ENCODE peak calls at places on chromosomes 16 and 17, in four cellular contexts. O is neuronal stem cell, R is neural progenitor cell, B is IMR-90. Z is an unnamed sample.

GRCh38 chr16:8776193-8776592 is 21.2 kb downstream of the TMEM186 start:
- DNase-seq in R (no peak), B (no peak), O (no peak), Z (no peak)

GRCh38 chr17:10156579-10157488 is 41.6 kb downstream of the GAS7 start:
- DNase-seq in R (no peak), O (no peak), B (no peak), Z (no peak)

GRCh38 chr17:15382866-15383265 is 41.5 kb upstream of the TEKT3 start:
- DNase-seq in R (no peak), B (no peak), O (no peak), Z (no peak)

GRCh38 chr16:47644166-47644565 is 183.0 kb downstream of the PHKB start:
- DNase-seq in O (no peak), B (peak; percentile 89), R (no peak), Z (peak; percentile 44)

GRCh38 chr17:39400547-39401411 is 647 bp downstream of the FBXL20 start:
- DNase-seq in B (no peak), O (no peak), R (no peak), Z (peak; percentile 9)

GRCh38 chr17:35743911-35744328 is 9.1 kb downstream of the GAS2L2 start:
- DNase-seq in B (peak; percentile 40), R (peak; percentile 77), O (no peak), Z (peak; percentile 36)

GRCh38 chr17:14580494-14580893 is 279.6 kb downstream of the HS3ST3B1 start:
- DNase-seq in R (no peak), B (peak; percentile 12), O (no peak), Z (peak; percentile 30)

GRCh38 chr16:66486199-66486772 is 59.2 kb downstream of the BEAN1 start:
- DNase-seq in R (no peak), O (no peak), B (no peak), Z (no peak)

GRCh38 chr17:51853857-51854256 is 304.7 kb downstream of the CA10 start:
- DNase-seq in O (no peak), R (no peak), B (no peak), Z (no peak)

GRCh38 chr17:17713839-17714238 is 32.6 kb downstream of the RAI1 start:
- DNase-seq in O (no peak), R (no peak), B (peak; percentile 55), Z (no peak)

GRCh38 chr17:59366773-59367656 is 35.6 kb downstream of the YPEL2 start:
- DNase-seq in B (peak; percentile 69), R (no peak), O (no peak), Z (peak; percentile 4)

GRCh38 chr16:75096730-75097129 is 19.9 kb downstream of the LDHD start:
- DNase-seq in O (no peak), B (no peak), R (peak; percentile 47), Z (no peak)

GRCh38 chr17:13127921-13128582 is 110.2 kb upstream of the ELAC2 start:
- DNase-seq in O (no peak), R (peak; percentile 34), B (no peak), Z (no peak)

GRCh38 chr17:18257268-18257681 is 1.3 kb downstream of the FLII start:
- DNase-seq in O (no peak), B (no peak), R (peak; percentile 29), Z (no peak)

GRCh38 chr17:50129946-50130777 is at the start of gene SAMD14:
- DNase-seq in O (no peak), R (peak; percentile 62), B (peak; percentile 25), Z (peak; percentile 38)

GRCh38 chr16:25872369-25873070 is 180.8 kb downstream of the HS3ST4 start:
- DNase-seq in B (no peak), O (no peak), R (no peak), Z (no peak)

GRCh38 chr17:41464682-41465081 is 2.5 kb downstream of the KRT32 start:
- DNase-seq in R (no peak), O (no peak), B (peak; percentile 91), Z (peak; percentile 97)

GRCh38 chr17:57234252-57235092 is 21.9 kb upstream of the MSI2 start:
- DNase-seq in O (no peak), R (peak; percentile 24), B (no peak), Z (no peak)

GRCh38 chr17:16439303-16439791 is 24.0 kb downstream of the TRPV2 start:
- DNase-seq in R (no peak), O (no peak), B (no peak), Z (no peak)

GRCh38 chr16:85151603-85152413 is 39.5 kb upstream of the CIBAR2 start:
- DNase-seq in O (no peak), B (peak; percentile 78), R (no peak), Z (peak; percentile 98)

GRCh38 chr17:80957461-80957941 is 34.1 kb upstream of the CHMP6 start:
- DNase-seq in B (no peak), R (no peak), O (no peak), Z (no peak)

GRCh38 chr17:9658593-9659211 is 13.4 kb downstream of the USP43 start:
- DNase-seq in O (no peak), R (no peak), B (no peak), Z (peak; percentile 44)

GRCh38 chr17:79221597-79221996 is 147.0 kb downstream of the ENGASE start:
- DNase-seq in R (no peak), B (no peak), O (no peak), Z (no peak)
- H3K27me3 ChIP-seq in R (no peaks in the 10 kb centered on the region), B (peaks cover 49% of the 10 kb centered on the region), O (peaks cover 73% of the 10 kb centered on the region), Z (peaks cover 78% of the 10 kb centered on the region)

GRCh38 chr17:74737299-74738050 is 419 bp downstream of the RAB37 start:
- DNase-seq in R (peak; percentile 87), B (no peak), O (no peak), Z (no peak)
- H3K27me3 ChIP-seq in R (peaks cover 53% of the 10 kb centered on the region), B (peaks cover 47% of the 10 kb centered on the region), O (peaks cover 60% of the 10 kb centered on the region), Z (peaks cover 22% of the 10 kb centered on the region)

GRCh38 chr17:6660101-6660500 is 8.5 kb downstream of the C17orf100 start:
- DNase-seq in B (no peak), R (no peak), O (no peak), Z (no peak)
- H3K27me3 ChIP-seq in B (peaks cover 46% of the 10 kb centered on the region), R (peaks cover 56% of the 10 kb centered on the region), O (peaks cover 65% of the 10 kb centered on the region), Z (no peaks in the 10 kb centered on the region)

DNA sequence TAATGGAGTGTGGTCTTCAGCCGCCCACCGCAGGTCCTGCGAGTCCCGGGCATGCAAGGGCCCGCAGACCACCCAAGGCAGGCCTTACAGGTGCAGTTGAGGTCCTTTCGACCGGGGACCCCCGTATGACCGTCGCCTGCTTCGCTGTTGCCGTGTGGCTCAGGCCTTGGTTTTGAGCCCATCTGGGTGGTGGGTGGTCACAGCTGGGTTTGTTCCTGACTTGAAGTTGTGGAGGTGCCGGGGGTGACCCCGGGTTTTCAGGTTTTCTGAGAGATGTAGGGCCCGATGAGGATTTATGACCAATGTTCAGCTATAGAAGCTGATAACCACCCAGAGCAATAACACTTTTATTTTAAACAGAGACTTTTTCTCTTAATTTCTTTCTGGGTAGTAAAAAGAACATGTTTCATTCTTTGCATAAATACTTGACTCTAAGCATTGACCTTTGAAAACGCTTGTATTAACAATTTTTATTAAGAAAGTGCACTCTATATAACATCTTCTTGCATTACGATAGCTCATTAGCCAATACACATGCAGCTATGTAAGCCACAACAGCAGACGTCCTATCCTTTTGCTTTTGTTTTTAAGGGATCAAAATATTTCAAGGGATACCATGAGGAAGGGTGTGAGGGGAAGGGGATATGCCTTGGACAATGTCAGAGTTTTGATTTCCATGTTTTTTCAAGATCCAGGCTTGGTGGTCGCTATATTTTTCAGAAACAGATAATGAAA is 1.9 kb downstream of the FOXL1 start:
- DNase-seq in B (peak; percentile 54), O (no peak), R (no peak), Z (no peak)
- H3K27me3 ChIP-seq in B (no peaks in the 10 kb centered on the region), O (peaks cover 95% of the 10 kb centered on the region), R (peaks cover 88% of the 10 kb centered on the region), Z (no peaks in the 10 kb centered on the region)

GRCh38 chr17:72119280-72119962 is 1.4 kb upstream of the SOX9 start:
- DNase-seq in B (no peak), R (no peak), O (no peak), Z (no peak)
- H3K27me3 ChIP-seq in B (peaks cover 11% of the 10 kb centered on the region), R (peaks cover 61% of the 10 kb centered on the region), O (peaks cover 72% of the 10 kb centered on the region), Z (peaks cover 5% of the 10 kb centered on the region)

DNA sequence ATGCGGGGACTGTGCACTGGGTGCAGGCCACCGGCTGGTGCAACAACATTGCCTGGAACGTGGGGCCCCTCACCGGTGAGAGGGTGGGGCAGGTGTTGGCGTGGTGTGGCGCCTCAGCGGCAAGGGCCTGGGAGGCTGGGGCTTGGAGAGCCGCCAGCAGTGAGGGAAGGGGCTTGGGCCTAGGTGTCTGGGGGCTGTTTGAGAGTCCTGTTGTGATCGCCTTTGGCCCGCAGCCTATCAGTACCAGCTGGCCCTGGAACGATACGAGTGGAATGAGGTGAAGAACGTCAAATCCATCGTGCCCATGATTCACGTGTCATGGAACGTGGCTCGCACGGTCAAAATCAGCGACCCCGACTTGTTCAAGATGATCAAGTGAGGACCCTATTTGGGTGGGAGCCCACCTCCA is 2.6 kb upstream of the TMEM88 start:
- DNase-seq in O (no peak), B (no peak), R (no peak), Z (no peak)
- H3K27me3 ChIP-seq in O (no peaks in the 10 kb centered on the region), B (no peaks in the 10 kb centered on the region), R (peaks cover 16% of the 10 kb centered on the region), Z (no peaks in the 10 kb centered on the region)

DNA sequence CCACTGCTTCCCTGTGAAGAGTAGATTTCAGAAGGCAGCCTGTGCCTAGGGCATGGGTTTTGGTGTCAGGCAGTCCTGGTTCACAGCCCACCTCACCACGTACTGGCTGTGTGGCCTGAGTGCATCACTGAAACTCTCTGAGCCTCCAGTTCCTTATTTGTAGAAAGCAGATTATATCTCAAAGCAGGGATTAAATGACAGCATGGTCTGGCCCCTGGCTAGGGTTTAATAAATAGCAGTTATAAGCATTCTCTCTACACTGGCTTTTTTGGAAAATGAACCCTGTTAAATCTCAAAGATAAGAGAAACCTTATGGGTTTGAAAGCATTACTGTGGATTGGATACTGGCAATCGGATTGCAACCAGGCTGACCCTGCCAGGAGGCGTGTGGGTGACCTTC is 2.9 kb upstream of the MT1M start:
- DNase-seq in R (no peak), B (no peak), O (no peak), Z (no peak)
- H3K27me3 ChIP-seq in R (peaks cover 100% of the 10 kb centered on the region), B (peaks cover 34% of the 10 kb centered on the region), O (peaks cover 95% of the 10 kb centered on the region), Z (no peaks in the 10 kb centered on the region)

DNA sequence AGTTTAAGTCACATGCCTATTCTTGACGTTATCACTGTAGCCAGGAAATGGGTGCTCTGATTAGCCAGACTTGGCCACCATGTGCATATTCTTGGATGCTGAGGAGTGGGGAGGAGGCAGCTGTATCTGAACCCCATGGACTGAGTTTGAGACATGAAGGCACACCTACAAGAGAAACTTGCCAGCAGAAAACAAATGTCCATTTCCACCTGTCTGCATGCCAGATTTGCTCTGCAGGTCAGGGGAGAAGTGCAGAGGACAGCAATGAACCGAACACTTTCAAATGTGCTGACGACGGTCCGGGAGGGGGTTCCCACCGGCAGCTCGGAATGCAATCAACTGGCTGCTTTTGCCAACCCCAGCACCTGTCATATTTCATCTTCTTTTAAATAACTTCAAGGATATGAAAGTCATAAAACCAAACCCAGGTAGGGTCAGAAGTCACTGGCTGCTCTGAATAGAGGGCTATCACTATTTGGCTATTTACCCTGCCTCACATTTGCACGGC is 287.8 kb upstream of the N4BP1 start:
- DNase-seq in O (no peak), B (no peak), R (no peak), Z (no peak)
- H3K27me3 ChIP-seq in O (peaks cover 4% of the 10 kb centered on the region), B (peaks cover 5% of the 10 kb centered on the region), R (no peaks in the 10 kb centered on the region), Z (no peaks in the 10 kb centered on the region)

Z was measured in MG63.